ENCODE peak calls at places on chromosomes 6 and 20, in five cellular contexts. S is HepG2, J is NT2/D1, B is GM12878, O is H1. Q is an unnamed sample.
A peak's percentile ranks its signal among the peaks of the same experiment; 100 is the strongest.

GRCh38 chr6:11485261-11485660 is 52.3 kb upstream of the TMEM170B start:
- DNase-seq in O (no peak), J (no peak), S (no peak), B (no peak), Q (no peak)

GRCh38 chr20:31760457-31761240 is 21.6 kb downstream of the TPX2 start:
- DNase-seq in J (no peak), O (no peak), S (no peak), B (no peak), Q (no peak)

GRCh38 chr6:170163405-170164170 is 127.3 kb downstream of the DLL1 start:
- DNase-seq in S (no peak), O (no peak), B (no peak), J (no peak), Q (no peak)

GRCh38 chr6:144335914-144336313 is 50.8 kb downstream of the UTRN start:
- DNase-seq in O (peak; percentile 41), B (no peak), J (no peak), S (no peak), Q (no peak)

GRCh38 chr6:128276311-128276710 is 244.1 kb downstream of the PTPRK start:
- DNase-seq in J (no peak), S (no peak), O (no peak), B (no peak), Q (no peak)

GRCh38 chr20:44068780-44069191 is 118.2 kb downstream of the JPH2 start:
- DNase-seq in O (no peak), J (no peak), B (no peak), S (no peak), Q (no peak)

GRCh38 chr6:31202259-31203166 is 32.0 kb upstream of the POU5F1 start:
- DNase-seq in S (no peak), O (no peak), B (no peak), J (no peak), Q (no peak)

GRCh38 chr6:28863607-28864320 is 60.0 kb downstream of the TRIM27 start:
- DNase-seq in B (peak; percentile 61), J (no peak), S (peak; percentile 72), O (peak; percentile 91), Q (peak; percentile 49)

GRCh38 chr6:12039540-12040459 is 27.7 kb downstream of the HIVEP1 start:
- DNase-seq in S (no peak), B (no peak), O (no peak), J (no peak), Q (no peak)

GRCh38 chr20:24150406-24150805 is 161.8 kb upstream of the GGTLC1 start:
- DNase-seq in S (no peak), O (no peak), J (no peak), B (no peak), Q (no peak)

GRCh38 chr6:34145161-34146020 is 496 bp downstream of the GRM4 start:
- DNase-seq in J (no peak), B (no peak), O (peak; percentile 80), S (no peak), Q (peak; percentile 55)

GRCh38 chr6:25945175-25945574 is 14.7 kb upstream of the SLC17A2 start:
- DNase-seq in S (no peak), J (no peak), O (no peak), B (peak; percentile 51), Q (no peak)

DNA sequence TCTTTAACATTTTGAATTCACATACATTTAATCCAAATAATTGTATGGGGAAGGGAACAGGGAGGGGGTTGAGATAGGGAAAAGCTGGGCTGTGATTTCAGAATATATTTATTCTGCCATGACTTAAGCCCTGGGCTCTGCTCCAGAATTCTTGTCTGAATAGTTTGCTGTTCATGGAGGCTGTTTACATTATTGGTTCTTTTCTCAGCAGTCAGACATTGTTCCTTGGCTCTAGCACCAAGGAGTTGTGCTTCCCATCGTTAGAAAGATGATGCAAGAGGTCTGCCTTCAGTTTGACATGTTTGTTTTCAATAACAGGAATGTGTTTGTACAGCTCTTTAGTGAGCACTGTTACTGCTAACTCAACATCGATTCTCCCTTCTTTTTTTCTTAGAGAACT is 198.8 kb upstream of the CDYL start:
- DNase-seq in S (no peak), J (no peak), O (no peak), B (no peak), Q (no peak)
- TF ChIP-seq SUZ12 in S (no peak), J (no peak), O (no peak), B (no peak), Q (no peak)

DNA sequence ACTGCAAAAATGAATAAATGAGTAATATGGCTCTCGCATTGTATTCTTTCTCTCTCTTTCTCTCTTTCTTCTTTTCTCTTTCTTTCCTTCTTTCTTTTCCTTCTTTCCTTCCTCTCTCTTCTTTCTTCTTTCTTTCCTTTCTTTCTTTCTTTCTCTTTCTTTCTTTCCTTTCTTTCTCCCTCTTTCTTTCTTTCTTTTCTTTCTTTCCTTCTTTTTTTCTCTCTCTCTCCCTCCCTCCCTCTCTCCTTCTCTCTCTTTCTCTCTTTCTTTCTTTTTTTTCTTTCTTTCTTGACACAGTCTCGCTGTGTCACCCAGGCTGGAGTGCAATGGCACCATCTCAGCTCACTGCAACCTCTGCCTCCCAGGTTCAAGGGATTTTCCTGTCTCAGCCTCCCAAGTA is 20.3 kb upstream of the ELOVL5 start:
- DNase-seq in O (no peak), B (no peak), S (no peak), J (no peak), Q (no peak)
- TF ChIP-seq SUZ12 in O (no peak), B (no peak), S (no peak), J (no peak), Q (no peak)

DNA sequence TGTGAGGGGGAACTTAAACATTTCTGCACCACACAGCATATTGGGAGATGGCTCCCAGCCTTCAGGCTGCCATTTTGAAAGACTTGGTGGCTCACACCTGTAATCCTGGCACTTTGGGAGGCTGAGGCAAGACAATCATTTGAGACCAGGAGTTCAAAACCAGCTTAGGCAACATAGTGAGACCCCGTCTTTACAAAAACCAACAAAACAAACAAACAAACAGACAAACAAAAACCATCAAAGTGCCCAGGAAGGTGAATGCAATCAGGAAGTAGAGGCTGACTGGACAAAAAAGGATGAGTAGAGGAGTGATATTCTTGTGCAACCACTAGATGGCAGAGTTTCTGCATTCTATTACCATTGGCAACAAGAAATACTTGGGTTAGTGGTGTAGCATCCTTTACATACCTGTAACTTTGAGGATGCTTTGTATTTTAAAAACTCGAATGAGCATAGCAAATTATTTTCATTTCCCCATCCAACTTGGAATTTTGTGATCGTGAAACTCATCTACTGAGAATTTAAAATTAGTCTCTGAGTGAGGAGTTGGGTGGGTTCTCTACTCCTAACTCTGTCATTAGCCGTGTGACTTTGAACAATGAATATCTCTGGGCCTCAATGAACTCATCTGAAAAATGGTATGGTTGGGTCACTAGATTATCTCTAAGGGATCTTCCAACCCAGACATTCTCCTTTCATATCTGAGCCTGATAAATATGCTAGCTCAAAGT is 84.4 kb downstream of the CRYBG1 start:
- DNase-seq in J (no peak), O (no peak), S (peak; percentile 58), B (peak; percentile 46), Q (peak; percentile 73)
- TF ChIP-seq SUZ12 in J (no peak), O (no peak), S (no peak), B (no peak), Q (no peak)

DNA sequence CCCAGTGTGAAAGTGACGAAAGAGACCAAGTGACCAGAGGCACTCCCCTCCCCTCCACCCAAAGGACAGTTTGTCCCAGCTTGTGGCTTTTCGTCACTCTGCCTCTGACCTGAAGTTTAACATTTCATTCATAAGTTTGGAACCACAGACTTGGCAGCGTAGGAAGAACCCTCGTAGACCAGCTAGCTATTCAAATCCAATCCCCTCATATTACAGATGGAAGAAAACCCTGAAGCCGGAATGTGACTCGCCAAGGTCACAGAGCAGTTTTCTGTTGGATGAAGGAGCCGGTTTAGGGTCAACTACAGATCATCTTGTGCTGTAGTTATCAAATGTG is 3.9 kb upstream of the SYS1 start:
- DNase-seq in B (no peak), J (no peak), S (no peak), O (no peak), Q (no peak)
- TF ChIP-seq SUZ12 in B (no peak), J (no peak), S (no peak), O (no peak), Q (no peak)

GRCh38 chr6:154466139-154466538 is 44.3 kb downstream of the CNKSR3 start:
- DNase-seq in J (no peak), B (no peak), O (no peak), S (no peak), Q (no peak)

GRCh38 chr6:154469306-154469935 is 41.1 kb downstream of the CNKSR3 start:
- DNase-seq in O (peak; percentile 4), B (no peak), J (no peak), S (no peak), Q (no peak)

GRCh38 chr6:154468760-154469159 is 41.7 kb downstream of the CNKSR3 start:
- DNase-seq in O (peak; percentile 6), S (no peak), B (no peak), J (no peak), Q (no peak)

GRCh38 chr6:154463573-154464419 is 46.7 kb downstream of the CNKSR3 start:
- DNase-seq in S (no peak), B (no peak), O (no peak), J (no peak), Q (no peak)

DNA sequence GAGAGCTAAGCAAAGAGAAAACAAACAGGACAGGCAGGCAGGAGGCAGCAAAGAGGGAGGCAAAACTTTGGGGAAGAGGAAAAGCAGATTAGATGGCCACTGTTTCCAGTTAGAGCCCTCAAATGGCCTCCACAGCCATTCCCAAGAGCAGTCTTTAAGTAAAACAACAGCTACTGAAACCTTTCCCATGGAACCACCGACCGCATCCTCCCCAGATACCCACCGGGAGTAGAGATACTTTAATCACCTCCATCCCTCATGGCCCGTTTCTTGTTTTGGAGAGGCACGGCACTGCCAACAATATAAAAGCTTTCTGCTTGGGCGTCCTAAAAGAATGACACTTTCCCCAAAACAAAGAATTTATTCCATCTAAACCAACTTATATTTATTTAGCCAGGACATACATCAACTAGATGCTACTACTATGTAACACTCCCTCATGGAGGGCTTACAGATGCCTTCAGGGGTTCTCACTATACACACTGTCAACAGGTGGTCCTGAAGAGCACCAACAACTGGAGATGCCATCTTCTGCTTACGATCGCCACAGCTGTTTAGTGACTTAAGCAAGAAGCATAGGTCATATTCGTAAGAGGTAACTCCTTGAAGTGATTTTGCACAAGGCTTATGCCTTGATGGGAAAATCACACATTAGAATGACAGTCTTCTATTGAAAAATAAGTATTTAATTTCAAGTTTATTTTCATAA is 43.4 kb downstream of the CNKSR3 start:
- DNase-seq in S (no peak), B (no peak), J (no peak), O (no peak), Q (no peak)
- TF ChIP-seq SUZ12 in S (no peak), B (no peak), J (no peak), O (no peak), Q (no peak)

GRCh38 chr6:48134246-48134645 is 23.2 kb upstream of the PTCHD4 start:
- DNase-seq in B (no peak), J (no peak), S (no peak), O (no peak), Q (no peak)
- TF ChIP-seq SUZ12 in B (no peak), J (no peak), S (no peak), O (no peak), Q (no peak)

GRCh38 chr6:70985151-70985550 is 28.3 kb upstream of the B3GAT2 start:
- DNase-seq in B (no peak), J (no peak), O (no peak), S (no peak), Q (no peak)

GRCh38 chr6:70982747-70983146 is 25.9 kb upstream of the B3GAT2 start:
- DNase-seq in J (no peak), S (no peak), O (no peak), B (no peak), Q (no peak)

DNA sequence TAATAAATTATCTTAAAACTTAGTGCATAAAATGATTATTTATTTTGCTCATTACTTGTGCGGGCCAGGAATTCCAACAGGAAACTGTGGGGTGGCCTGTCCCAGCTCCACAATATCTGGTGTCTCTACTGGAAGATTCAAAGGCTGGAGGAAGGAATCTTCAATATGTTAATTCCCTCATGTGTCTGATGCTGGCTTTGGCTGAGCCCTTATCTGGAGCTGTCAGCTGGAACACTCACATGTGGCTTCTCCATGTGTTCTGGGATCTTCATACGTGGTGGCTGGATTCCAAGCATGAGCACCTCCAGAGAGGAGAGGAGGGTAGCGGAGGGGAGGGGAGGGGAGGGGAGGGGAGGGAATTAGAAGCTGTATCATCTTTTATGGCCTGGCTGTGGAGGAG is 23.9 kb upstream of the B3GAT2 start:
- DNase-seq in S (no peak), J (no peak), O (no peak), B (no peak), Q (no peak)
- TF ChIP-seq SUZ12 in S (no peak), J (no peak), O (no peak), B (no peak), Q (no peak)

Q was measured in HEK293T.